ENCODE peak calls at places on chromosomes 12 and 14, in seven cellular contexts. One of them, this sample, is unnamed.

GRCh38 chr12:1690578-1691122 is at the start of gene ADIPOR2:
- DNase-seq in astrocyte: peak; percentile 92
- DNase-seq in kidney: peak; percentile 98
- DNase-seq in activated B cell treated with CpG ODN at 0.5 μM for 24 hours: peak; percentile 94
- DNase-seq in MM.1S: peak; percentile 98
- DNase-seq in psoas muscle: peak; percentile 98
- DNase-seq in omental fat pad: peak; percentile 70
- DNase-seq in this sample: peak; percentile 92

GRCh38 chr14:53924754-53925153 is 31.9 kb downstream of the BMP4 start:
- DNase-seq in activated B cell treated with CpG ODN at 0.5 μM for 24 hours: no peak
- DNase-seq in psoas muscle: no peak
- DNase-seq in MM.1S: no peak
- DNase-seq in astrocyte: peak; percentile 96
- DNase-seq in omental fat pad: no peak
- DNase-seq in kidney: no peak
- DNase-seq in this sample: no peak

GRCh38 chr12:61846805-61847204 is 413.4 kb upstream of the USP15 start:
- DNase-seq in kidney: no peak
- DNase-seq in activated B cell treated with CpG ODN at 0.5 μM for 24 hours: no peak
- DNase-seq in astrocyte: no peak
- DNase-seq in psoas muscle: no peak
- DNase-seq in MM.1S: no peak
- DNase-seq in omental fat pad: no peak
- DNase-seq in this sample: no peak

GRCh38 chr12:53327435-53328042 is 6.1 kb upstream of the AAAS start:
- DNase-seq in astrocyte: no peak
- DNase-seq in omental fat pad: no peak
- DNase-seq in kidney: peak; percentile 14
- DNase-seq in activated B cell treated with CpG ODN at 0.5 μM for 24 hours: no peak
- DNase-seq in MM.1S: no peak
- DNase-seq in psoas muscle: peak; percentile 40
- DNase-seq in this sample: no peak

GRCh38 chr12:52175411-52176350 is 16.1 kb downstream of the KRT80 start:
- DNase-seq in omental fat pad: no peak
- DNase-seq in activated B cell treated with CpG ODN at 0.5 μM for 24 hours: no peak
- DNase-seq in psoas muscle: no peak
- DNase-seq in MM.1S: no peak
- DNase-seq in kidney: no peak
- DNase-seq in astrocyte: no peak
- DNase-seq in this sample: peak; percentile 57

GRCh38 chr14:61462566-61463195 is 141.3 kb downstream of the PRKCH start:
- DNase-seq in astrocyte: peak; percentile 61
- DNase-seq in MM.1S: no peak
- DNase-seq in psoas muscle: no peak
- DNase-seq in kidney: no peak
- DNase-seq in omental fat pad: no peak
- DNase-seq in activated B cell treated with CpG ODN at 0.5 μM for 24 hours: no peak
- DNase-seq in this sample: no peak

GRCh38 chr12:90905691-90906370 is 49.1 kb downstream of the CCER1 start:
- DNase-seq in activated B cell treated with CpG ODN at 0.5 μM for 24 hours: no peak
- DNase-seq in MM.1S: no peak
- DNase-seq in omental fat pad: no peak
- DNase-seq in astrocyte: peak; percentile 47
- DNase-seq in kidney: no peak
- DNase-seq in psoas muscle: no peak
- DNase-seq in this sample: no peak

GRCh38 chr12:27504506-27504905 is 19.5 kb upstream of the PPFIBP1 start:
- DNase-seq in activated B cell treated with CpG ODN at 0.5 μM for 24 hours: no peak
- DNase-seq in psoas muscle: no peak
- DNase-seq in omental fat pad: no peak
- DNase-seq in MM.1S: no peak
- DNase-seq in kidney: no peak
- DNase-seq in astrocyte: no peak
- DNase-seq in this sample: no peak

GRCh38 chr12:117472983-117473382 is 111.6 kb upstream of the NOS1 start:
- DNase-seq in kidney: no peak
- DNase-seq in activated B cell treated with CpG ODN at 0.5 μM for 24 hours: no peak
- DNase-seq in MM.1S: no peak
- DNase-seq in omental fat pad: no peak
- DNase-seq in astrocyte: no peak
- DNase-seq in psoas muscle: no peak
- DNase-seq in this sample: peak; percentile 69

GRCh38 chr12:1529862-1530591 is 64.4 kb downstream of the FBXL14 start:
- DNase-seq in astrocyte: no peak
- DNase-seq in psoas muscle: no peak
- DNase-seq in kidney: no peak
- DNase-seq in omental fat pad: no peak
- DNase-seq in MM.1S: peak; percentile 67
- DNase-seq in activated B cell treated with CpG ODN at 0.5 μM for 24 hours: peak; percentile 31
- DNase-seq in this sample: peak; percentile 40

GRCh38 chr14:23483216-23483854 is 13.8 kb downstream of the NGDN start:
- DNase-seq in psoas muscle: no peak
- DNase-seq in MM.1S: no peak
- DNase-seq in kidney: no peak
- DNase-seq in astrocyte: no peak
- DNase-seq in omental fat pad: no peak
- DNase-seq in activated B cell treated with CpG ODN at 0.5 μM for 24 hours: no peak
- DNase-seq in this sample: peak; percentile 57

GRCh38 chr14:99878563-99878962 is 85.3 kb downstream of the EML1 start:
- DNase-seq in MM.1S: no peak
- DNase-seq in kidney: no peak
- DNase-seq in psoas muscle: no peak
- DNase-seq in astrocyte: no peak
- DNase-seq in activated B cell treated with CpG ODN at 0.5 μM for 24 hours: no peak
- DNase-seq in omental fat pad: no peak
- DNase-seq in this sample: no peak

GRCh38 chr12:113461666-113462065 is 10.0 kb downstream of the LHX5 start:
- DNase-seq in astrocyte: no peak
- DNase-seq in activated B cell treated with CpG ODN at 0.5 μM for 24 hours: no peak
- DNase-seq in psoas muscle: no peak
- DNase-seq in MM.1S: no peak
- DNase-seq in kidney: no peak
- DNase-seq in omental fat pad: no peak
- DNase-seq in this sample: no peak

GRCh38 chr12:117497407-117497806 is 136.0 kb upstream of the NOS1 start:
- DNase-seq in astrocyte: no peak
- DNase-seq in omental fat pad: no peak
- DNase-seq in activated B cell treated with CpG ODN at 0.5 μM for 24 hours: no peak
- DNase-seq in MM.1S: no peak
- DNase-seq in kidney: no peak
- DNase-seq in psoas muscle: no peak
- DNase-seq in this sample: no peak

GRCh38 chr12:46794593-46795190 is 31.1 kb downstream of the SLC38A4 start:
- DNase-seq in omental fat pad: no peak
- DNase-seq in MM.1S: no peak
- DNase-seq in kidney: no peak
- DNase-seq in psoas muscle: no peak
- DNase-seq in astrocyte: no peak
- DNase-seq in activated B cell treated with CpG ODN at 0.5 μM for 24 hours: no peak
- DNase-seq in this sample: no peak

GRCh38 chr12:94710933-94711332 is 60.6 kb upstream of the TMCC3 start:
- DNase-seq in astrocyte: no peak
- DNase-seq in psoas muscle: peak; percentile 53
- DNase-seq in kidney: no peak
- DNase-seq in MM.1S: peak; percentile 36
- DNase-seq in activated B cell treated with CpG ODN at 0.5 μM for 24 hours: no peak
- DNase-seq in omental fat pad: no peak
- DNase-seq in this sample: peak; percentile 25

GRCh38 chr12:93025145-93026103 is 96.3 kb upstream of the EEA1 start:
- DNase-seq in psoas muscle: no peak
- DNase-seq in activated B cell treated with CpG ODN at 0.5 μM for 24 hours: no peak
- DNase-seq in kidney: no peak
- DNase-seq in omental fat pad: no peak
- DNase-seq in MM.1S: peak; percentile 74
- DNase-seq in astrocyte: peak; percentile 48
- DNase-seq in this sample: peak; percentile 6
- TF ChIP-seq CTCF in psoas muscle: peak; percentile 55
- TF ChIP-seq CTCF in activated B cell treated with CpG ODN at 0.5 μM for 24 hours: no peak
- TF ChIP-seq CTCF in kidney: peak; percentile 49
- TF ChIP-seq CTCF in omental fat pad: no peak
- TF ChIP-seq CTCF in MM.1S: peak; percentile 70
- TF ChIP-seq CTCF in astrocyte: peak; percentile 51
- TF ChIP-seq CTCF in this sample: peak; percentile 32

DNA sequence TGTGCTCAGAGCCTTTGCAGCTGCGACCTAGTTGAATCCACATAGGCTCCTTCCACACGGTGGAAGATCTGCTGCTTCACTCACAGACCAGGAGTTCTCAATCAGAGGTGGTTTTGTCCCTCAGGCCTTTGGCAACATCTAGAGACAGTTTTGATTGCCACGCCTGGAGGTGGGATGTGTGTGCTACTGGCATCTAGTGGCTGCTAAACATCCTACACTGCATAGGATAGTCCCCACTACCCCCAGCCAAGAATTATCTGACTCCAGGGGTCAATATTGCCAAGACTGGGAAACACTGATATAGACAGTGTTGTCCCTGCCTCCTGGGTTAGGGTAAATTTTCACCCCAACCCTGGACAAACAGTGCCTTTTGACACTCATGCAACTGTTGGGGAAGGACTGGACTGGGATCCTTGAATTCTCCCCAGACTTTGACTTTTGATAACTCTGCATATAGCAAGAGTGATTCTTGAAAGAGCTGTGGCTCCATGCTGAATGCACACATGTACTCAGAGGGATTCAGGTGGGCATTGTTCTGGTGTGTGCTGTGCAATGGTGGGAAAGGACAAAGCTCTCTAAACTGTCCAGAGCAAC is 39.8 kb downstream of the BAZ2A start:
- DNase-seq in MM.1S: peak; percentile 34
- DNase-seq in astrocyte: no peak
- DNase-seq in omental fat pad: no peak
- DNase-seq in kidney: no peak
- DNase-seq in activated B cell treated with CpG ODN at 0.5 μM for 24 hours: no peak
- DNase-seq in psoas muscle: no peak
- DNase-seq in this sample: no peak
- TF ChIP-seq CTCF in MM.1S: peak; percentile 63
- TF ChIP-seq CTCF in astrocyte: peak; percentile 34
- TF ChIP-seq CTCF in omental fat pad: no peak
- TF ChIP-seq CTCF in kidney: no peak
- TF ChIP-seq CTCF in activated B cell treated with CpG ODN at 0.5 μM for 24 hours: no peak
- TF ChIP-seq CTCF in psoas muscle: no peak
- TF ChIP-seq CTCF in this sample: no peak

DNA sequence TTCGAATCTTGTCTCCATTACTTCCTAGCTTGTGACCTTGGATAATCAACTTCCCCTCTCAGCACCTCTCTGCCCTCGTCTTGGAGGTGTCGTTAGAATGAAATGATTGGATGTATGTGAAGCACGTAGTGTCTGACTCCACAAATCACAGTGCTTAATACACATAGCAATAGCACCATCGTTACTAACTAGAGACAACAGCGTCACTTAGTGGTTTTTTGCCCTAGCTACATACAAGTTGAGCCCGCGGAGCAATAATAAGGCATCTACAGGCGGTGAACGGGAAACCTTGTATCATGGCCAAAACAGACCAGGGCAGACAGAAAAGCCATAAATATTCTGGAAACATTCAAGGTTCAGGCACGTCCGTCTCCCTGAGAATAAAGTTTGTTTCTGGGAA is 154.9 kb downstream of the ASCL4 start:
- DNase-seq in kidney: no peak
- DNase-seq in omental fat pad: no peak
- DNase-seq in MM.1S: no peak
- DNase-seq in activated B cell treated with CpG ODN at 0.5 μM for 24 hours: no peak
- DNase-seq in psoas muscle: no peak
- DNase-seq in astrocyte: peak; percentile 22
- DNase-seq in this sample: no peak
- TF ChIP-seq CTCF in kidney: peak; percentile 15
- TF ChIP-seq CTCF in omental fat pad: no peak
- TF ChIP-seq CTCF in MM.1S: no peak
- TF ChIP-seq CTCF in activated B cell treated with CpG ODN at 0.5 μM for 24 hours: no peak
- TF ChIP-seq CTCF in psoas muscle: no peak
- TF ChIP-seq CTCF in astrocyte: peak; percentile 29
- TF ChIP-seq CTCF in this sample: no peak

GRCh38 chr14:78018283-78018682 is 151.9 kb upstream of the NRXN3 start:
- DNase-seq in activated B cell treated with CpG ODN at 0.5 μM for 24 hours: no peak
- DNase-seq in MM.1S: no peak
- DNase-seq in psoas muscle: no peak
- DNase-seq in kidney: no peak
- DNase-seq in astrocyte: no peak
- DNase-seq in omental fat pad: no peak
- DNase-seq in this sample: no peak

GRCh38 chr14:78023112-78023511 is 147.1 kb upstream of the NRXN3 start:
- DNase-seq in MM.1S: no peak
- DNase-seq in psoas muscle: no peak
- DNase-seq in activated B cell treated with CpG ODN at 0.5 μM for 24 hours: no peak
- DNase-seq in astrocyte: no peak
- DNase-seq in kidney: no peak
- DNase-seq in omental fat pad: no peak
- DNase-seq in this sample: no peak

GRCh38 chr14:78016532-78016931 is 153.6 kb upstream of the NRXN3 start:
- DNase-seq in activated B cell treated with CpG ODN at 0.5 μM for 24 hours: no peak
- DNase-seq in kidney: no peak
- DNase-seq in omental fat pad: no peak
- DNase-seq in psoas muscle: no peak
- DNase-seq in astrocyte: peak; percentile 46
- DNase-seq in MM.1S: no peak
- DNase-seq in this sample: no peak

DNA sequence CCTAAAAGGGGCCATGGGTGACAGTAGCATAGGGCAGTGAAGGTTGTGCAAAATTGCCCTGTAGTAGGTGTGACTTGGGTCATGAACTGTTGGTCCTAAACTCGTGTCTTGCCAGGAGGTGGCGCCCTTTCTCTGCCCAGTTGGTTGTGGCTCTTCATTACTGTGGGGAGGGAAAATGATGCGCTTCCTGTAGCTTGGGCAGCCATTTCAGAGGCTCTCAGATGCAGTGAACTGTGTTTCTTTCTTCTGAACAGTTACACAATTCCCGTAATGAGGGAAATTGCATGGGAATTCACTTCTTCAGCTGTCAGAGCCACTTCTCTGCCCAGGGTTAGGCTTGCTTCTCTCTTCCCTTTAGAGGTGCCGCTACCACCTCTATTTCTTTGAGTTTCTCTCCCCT is 148.1 kb upstream of the NRXN3 start:
- DNase-seq in MM.1S: peak; percentile 63
- DNase-seq in astrocyte: peak; percentile 32
- DNase-seq in kidney: no peak
- DNase-seq in omental fat pad: no peak
- DNase-seq in activated B cell treated with CpG ODN at 0.5 μM for 24 hours: no peak
- DNase-seq in psoas muscle: peak; percentile 59
- DNase-seq in this sample: peak; percentile 85
- TF ChIP-seq CTCF in MM.1S: peak; percentile 60
- TF ChIP-seq CTCF in astrocyte: peak; percentile 62
- TF ChIP-seq CTCF in kidney: peak; percentile 25
- TF ChIP-seq CTCF in omental fat pad: no peak
- TF ChIP-seq CTCF in activated B cell treated with CpG ODN at 0.5 μM for 24 hours: no peak
- TF ChIP-seq CTCF in psoas muscle: peak; percentile 50
- TF ChIP-seq CTCF in this sample: peak; percentile 80